ENCODE peak calls at places on chromosome 22, in four cellular contexts. H is K562, S is GM12878, J is H1. T is an unnamed sample.

GRCh38 chr22:35434061-35434750 is 34.3 kb downstream of the MCM5 start:
- DNase-seq in J (no peak), H (no peak), S (no peak), T (no peak)

GRCh38 chr22:30261134-30261533 is 5.5 kb downstream of the OSM start:
- DNase-seq in H (no peak), S (no peak), J (no peak), T (peak; percentile 41)

GRCh38 chr22:35393116-35394010 is 6.6 kb upstream of the MCM5 start:
- DNase-seq in J (no peak), S (no peak), H (no peak), T (no peak)

GRCh38 chr22:29524440-29525191 is 28.9 kb downstream of the THOC5 start:
- DNase-seq in J (peak; percentile 56), S (no peak), H (peak; percentile 46), T (peak; percentile 46)

GRCh38 chr22:34001701-34002466 is 81.6 kb upstream of the LARGE1 start:
- DNase-seq in J (no peak), S (no peak), H (no peak), T (no peak)

GRCh38 chr22:29004647-29005371 is 56.8 kb downstream of the C22orf31 start:
- DNase-seq in J (peak; percentile 75), H (no peak), S (no peak), T (peak; percentile 90)

GRCh38 chr22:45366713-45367112 is 46.7 kb downstream of the SMC1B start:
- DNase-seq in J (no peak), H (no peak), S (no peak), T (no peak)

GRCh38 chr22:41619979-41620645 is 731 bp downstream of the DESI1 start:
- DNase-seq in J (peak; percentile 78), H (peak; percentile 46), S (no peak), T (peak; percentile 49)

GRCh38 chr22:50192825-50193204 is 7.1 kb downstream of the TRABD start:
- DNase-seq in J (no peak), H (no peak), S (no peak), T (no peak)

GRCh38 chr22:26517429-26517828 is 5.2 kb upstream of the TFIP11 start:
- DNase-seq in S (no peak), H (no peak), J (no peak), T (no peak)

GRCh38 chr22:23970816-23971482 is 3.3 kb downstream of the DDT start:
- DNase-seq in S (no peak), J (peak; percentile 36), H (peak; percentile 29), T (no peak)

GRCh38 chr22:20080445-20080775 is 369 bp downstream of the DGCR8 start:
- DNase-seq in J (peak; percentile 73), H (peak; percentile 96), S (no peak), T (peak; percentile 23)

GRCh38 chr22:30829901-30830550 is 135.4 kb downstream of the OSBP2 start:
- DNase-seq in J (peak; percentile 42), S (no peak), H (no peak), T (no peak)

GRCh38 chr22:49763696-49764095 is 64.0 kb downstream of the BRD1 start:
- DNase-seq in S (no peak), J (no peak), H (no peak), T (no peak)

GRCh38 chr22:30254307-30254706 is 7.7 kb upstream of the LIF start:
- DNase-seq in J (no peak), S (no peak), H (no peak), T (no peak)

GRCh38 chr22:38835888-38836301 is 7.9 kb downstream of the NPTXR start:
- DNase-seq in S (no peak), H (no peak), J (no peak), T (no peak)

GRCh38 chr22:23029521-23030228 is 40.6 kb upstream of the GNAZ start:
- DNase-seq in J (no peak), H (no peak), S (no peak), T (no peak)

GRCh38 chr22:46617250-46618103 is 2.7 kb upstream of the GRAMD4 start:
- DNase-seq in H (no peak), J (no peak), S (no peak), T (no peak)
- TF ChIP-seq POLR2AphosphoS5 in H (no peak), J (no peak), S (no peak), T (no peak)

GRCh38 chr22:21569459-21570161 is 2.1 kb downstream of the UBE2L3 start:
- DNase-seq in S (no peak), J (no peak), H (peak; percentile 49), T (no peak)

GRCh38 chr22:21571679-21572078 is 4.2 kb downstream of the UBE2L3 start:
- DNase-seq in J (no peak), S (no peak), H (no peak), T (no peak)

GRCh38 chr22:21568207-21569075 is 927 bp downstream of the UBE2L3 start:
- DNase-seq in S (no peak), H (peak; percentile 86), J (no peak), T (peak; percentile 34)

GRCh38 chr22:21567456-21568206 is at the start of gene UBE2L3:
- DNase-seq in H (peak; percentile 100), S (no peak), J (peak; percentile 91), T (peak; percentile 62)

DNA sequence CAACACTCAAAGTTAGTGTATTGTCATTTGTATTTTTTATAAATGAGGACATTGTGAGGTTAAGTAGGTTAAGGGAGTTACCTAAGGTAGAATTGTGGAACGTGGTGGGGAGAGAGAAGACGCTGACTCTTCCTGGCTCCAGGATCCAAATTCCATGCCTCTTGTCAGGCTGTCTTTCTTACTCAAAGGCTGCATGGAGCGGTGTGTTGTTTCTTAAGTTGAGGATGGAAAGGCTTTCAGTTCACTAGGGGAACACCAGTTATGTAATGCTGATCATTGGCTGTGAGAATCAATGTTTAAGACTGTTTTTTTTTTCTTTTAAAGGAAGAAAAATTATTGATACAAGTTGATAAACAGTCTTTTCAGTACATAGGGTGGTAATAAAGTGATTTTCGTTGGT is 2.9 kb downstream of the UBE2L3 start:
- DNase-seq in H (peak; percentile 55), S (no peak), J (no peak), T (no peak)
- TF ChIP-seq ATF2 in H (no peak), S (no peak), J (no peak), T (no peak)

GRCh38 chr22:17674152-17674551 is 35.6 kb downstream of the BCL2L13 start:
- DNase-seq in S (no peak), J (no peak), H (no peak), T (no peak)

GRCh38 chr22:17675584-17675983 is 37.0 kb downstream of the BCL2L13 start:
- DNase-seq in H (no peak), J (no peak), S (no peak), T (no peak)

GRCh38 chr22:17672417-17672991 is 33.9 kb downstream of the BCL2L13 start:
- DNase-seq in S (no peak), H (peak; percentile 10), J (no peak), T (no peak)
- TF ChIP-seq POLR2AphosphoS5 in S (no peak), H (no peak), J (no peak), T (no peak)

GRCh38 chr22:32531228-32531627 is 56.6 kb downstream of the FBXO7 start:
- DNase-seq in H (no peak), S (no peak), J (no peak), T (no peak)

GRCh38 chr22:32528984-32529982 is 54.7 kb downstream of the FBXO7 start:
- DNase-seq in J (peak; percentile 84), H (peak; percentile 81), S (peak; percentile 9), T (peak; percentile 91)

GRCh38 chr22:32531955-32532818 is 57.6 kb downstream of the FBXO7 start:
- DNase-seq in H (peak; percentile 74), J (peak; percentile 67), S (no peak), T (peak; percentile 87)

GRCh38 chr22:32527756-32528155 is 53.1 kb downstream of the FBXO7 start:
- DNase-seq in H (peak; percentile 27), S (no peak), J (no peak), T (no peak)

GRCh38 chr22:32528316-32528715 is 53.7 kb downstream of the FBXO7 start:
- DNase-seq in H (no peak), J (no peak), S (no peak), T (no peak)
- TF ChIP-seq ATF2 in H (no peak), J (no peak), S (no peak), T (no peak)

GRCh38 chr22:37765953-37766566 is 41.7 kb upstream of the GCAT start:
- DNase-seq in S (no peak), H (no peak), J (no peak), T (no peak)
- TF ChIP-seq POLR2AphosphoS5 in S (no peak), H (no peak), J (no peak), T (no peak)

T was measured in HepG2.